ENCODE peak calls at places on chromosome X, in four cellular contexts. One of them, this sample, is unnamed.

GRCh38 chrX:107324493-107325310 is 118.3 kb downstream of the DNAAF6 start:
- DNase-seq in fibroblast of lung: peak
- DNase-seq in fibroblast of pulmonary artery: peak
- DNase-seq in tibial nerve: no peak
- DNase-seq in this sample: no peak

GRCh38 chrX:129845616-129846190 is 2.0 kb upstream of the ZDHHC9 start:
- DNase-seq in tibial nerve: no peak
- DNase-seq in fibroblast of lung: no peak
- DNase-seq in fibroblast of pulmonary artery: no peak
- DNase-seq in this sample: no peak

GRCh38 chrX:53481093-53481492 is 46.9 kb upstream of the HSD17B10 start:
- DNase-seq in fibroblast of pulmonary artery: no peak
- DNase-seq in fibroblast of lung: no peak
- DNase-seq in tibial nerve: no peak
- DNase-seq in this sample: no peak

GRCh38 chrX:1244164-1245076 is 24.2 kb upstream of the CSF2RA start:
- DNase-seq in fibroblast of pulmonary artery: no peak
- DNase-seq in fibroblast of lung: no peak
- DNase-seq in tibial nerve: no peak
- DNase-seq in this sample: no peak

GRCh38 chrX:140439455-140439854 is 65.4 kb downstream of the SOX3 start:
- DNase-seq in fibroblast of pulmonary artery: no peak
- DNase-seq in tibial nerve: no peak
- DNase-seq in fibroblast of lung: peak
- DNase-seq in this sample: no peak

GRCh38 chrX:37912286-37912685 is 64.9 kb upstream of the DYNLT3 start:
- DNase-seq in fibroblast of lung: peak
- DNase-seq in fibroblast of pulmonary artery: peak
- DNase-seq in tibial nerve: no peak
- DNase-seq in this sample: no peak

GRCh38 chrX:42094208-42094607 is 170.9 kb upstream of the CASK start:
- DNase-seq in tibial nerve: no peak
- DNase-seq in fibroblast of pulmonary artery: peak
- DNase-seq in fibroblast of lung: peak
- DNase-seq in this sample: no peak

GRCh38 chrX:1592863-1593201 is 1.4 kb downstream of the AKAP17A start:
- DNase-seq in fibroblast of pulmonary artery: no peak
- DNase-seq in fibroblast of lung: no peak
- DNase-seq in tibial nerve: no peak
- DNase-seq in this sample: no peak

GRCh38 chrX:107454302-107454701 is 4.8 kb downstream of the FRMPD3 start:
- DNase-seq in tibial nerve: no peak
- DNase-seq in fibroblast of lung: peak
- DNase-seq in fibroblast of pulmonary artery: no peak
- DNase-seq in this sample: no peak

GRCh38 chrX:125175991-125176390 is 143.7 kb upstream of the TEX13C start:
- DNase-seq in fibroblast of lung: no peak
- DNase-seq in tibial nerve: no peak
- DNase-seq in fibroblast of pulmonary artery: no peak
- DNase-seq in this sample: no peak

GRCh38 chrX:2578864-2579263 is 78.1 kb upstream of the DHRSX start:
- DNase-seq in fibroblast of lung: no peak
- DNase-seq in tibial nerve: no peak
- DNase-seq in fibroblast of pulmonary artery: no peak
- DNase-seq in this sample: no peak

DNA sequence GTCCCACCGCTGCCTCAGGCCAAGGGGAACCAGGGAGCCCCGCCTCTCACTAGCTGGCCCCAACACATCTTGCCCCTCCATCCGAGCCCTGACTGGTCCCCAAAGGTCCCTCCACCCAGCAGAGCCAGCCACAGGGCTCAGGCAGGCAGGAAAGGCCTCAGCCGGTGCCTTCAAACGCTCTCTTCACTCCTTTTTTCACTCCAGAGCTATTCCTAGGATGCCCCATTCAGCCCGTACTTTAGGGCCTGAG is 1.5 kb upstream of the ARHGAP4 start:
- DNase-seq in fibroblast of pulmonary artery: no peak
- DNase-seq in fibroblast of lung: no peak
- DNase-seq in tibial nerve: no peak
- DNase-seq in this sample: no peak
- TF ChIP-seq CTCF in fibroblast of pulmonary artery: no peak
- TF ChIP-seq CTCF in fibroblast of lung: no peak
- TF ChIP-seq CTCF in tibial nerve: no peak
- TF ChIP-seq CTCF in this sample: no peak

DNA sequence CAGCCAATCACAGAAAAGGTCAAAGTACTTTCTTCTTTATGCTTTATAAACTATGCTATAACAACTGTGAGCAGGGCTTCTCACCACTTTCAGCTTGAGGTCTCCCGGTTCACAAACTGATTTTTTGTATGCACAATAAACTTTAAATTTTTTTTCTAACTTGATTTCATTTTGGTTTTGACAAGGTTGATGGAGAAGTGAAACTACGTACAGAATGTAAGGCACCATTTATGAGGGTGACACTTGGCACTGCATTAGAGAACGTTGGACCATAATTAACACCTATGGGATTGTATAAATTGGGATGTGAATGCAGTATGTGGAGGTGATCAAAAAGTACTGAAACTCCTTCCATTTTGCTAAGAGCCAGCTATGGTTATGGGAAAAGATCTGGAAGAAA is 857.9 kb upstream of the HTR2C start:
- DNase-seq in fibroblast of pulmonary artery: no peak
- DNase-seq in fibroblast of lung: no peak
- DNase-seq in tibial nerve: no peak
- DNase-seq in this sample: no peak
- H3K4me3 ChIP-seq in fibroblast of pulmonary artery: no peak
- H3K4me3 ChIP-seq in fibroblast of lung: no peak
- H3K4me3 ChIP-seq in tibial nerve: no peak
- H3K4me3 ChIP-seq in this sample: no peak

GRCh38 chrX:154986826-154987575 is 35.5 kb downstream of the F8 start:
- DNase-seq in tibial nerve: no peak
- DNase-seq in fibroblast of pulmonary artery: peak
- DNase-seq in fibroblast of lung: no peak
- DNase-seq in this sample: no peak
- TF ChIP-seq CTCF in tibial nerve: peak
- TF ChIP-seq CTCF in fibroblast of pulmonary artery: peak
- TF ChIP-seq CTCF in fibroblast of lung: no peak
- TF ChIP-seq CTCF in this sample: peak

GRCh38 chrX:153475751-153476281 is 5.4 kb upstream of the HAUS7 start:
- DNase-seq in fibroblast of lung: no peak
- DNase-seq in fibroblast of pulmonary artery: no peak
- DNase-seq in tibial nerve: no peak
- DNase-seq in this sample: no peak

GRCh38 chrX:153473126-153473525 is 2.8 kb upstream of the HAUS7 start:
- DNase-seq in fibroblast of pulmonary artery: no peak
- DNase-seq in fibroblast of lung: no peak
- DNase-seq in tibial nerve: no peak
- DNase-seq in this sample: no peak

GRCh38 chrX:153476628-153477027 is 6.3 kb upstream of the HAUS7 start:
- DNase-seq in fibroblast of lung: peak
- DNase-seq in fibroblast of pulmonary artery: peak
- DNase-seq in tibial nerve: no peak
- DNase-seq in this sample: no peak

GRCh38 chrX:153474718-153475117 is 4.3 kb upstream of the HAUS7 start:
- DNase-seq in tibial nerve: no peak
- DNase-seq in fibroblast of pulmonary artery: peak
- DNase-seq in fibroblast of lung: peak
- DNase-seq in this sample: no peak

GRCh38 chrX:153474266-153474665 is 3.9 kb upstream of the HAUS7 start:
- DNase-seq in fibroblast of pulmonary artery: no peak
- DNase-seq in fibroblast of lung: no peak
- DNase-seq in tibial nerve: no peak
- DNase-seq in this sample: no peak
- H3K4me3 ChIP-seq in fibroblast of pulmonary artery: no peak
- H3K4me3 ChIP-seq in fibroblast of lung: no peak
- H3K4me3 ChIP-seq in tibial nerve: peak
- H3K4me3 ChIP-seq in this sample: no peak

GRCh38 chrX:56738670-56739069 is 9.6 kb downstream of the NBDY start:
- DNase-seq in fibroblast of pulmonary artery: no peak
- DNase-seq in fibroblast of lung: peak
- DNase-seq in tibial nerve: no peak
- DNase-seq in this sample: no peak

GRCh38 chrX:56728752-56729151 is 291 bp upstream of the NBDY start:
- DNase-seq in fibroblast of lung: peak
- DNase-seq in fibroblast of pulmonary artery: peak
- DNase-seq in tibial nerve: no peak
- DNase-seq in this sample: no peak

GRCh38 chrX:56736219-56736618 is 7.2 kb downstream of the NBDY start:
- DNase-seq in fibroblast of pulmonary artery: no peak
- DNase-seq in tibial nerve: no peak
- DNase-seq in fibroblast of lung: no peak
- DNase-seq in this sample: no peak

GRCh38 chrX:56729152-56729557 is at the start of gene NBDY:
- DNase-seq in tibial nerve: no peak
- DNase-seq in fibroblast of pulmonary artery: peak
- DNase-seq in fibroblast of lung: peak
- DNase-seq in this sample: no peak

DNA sequence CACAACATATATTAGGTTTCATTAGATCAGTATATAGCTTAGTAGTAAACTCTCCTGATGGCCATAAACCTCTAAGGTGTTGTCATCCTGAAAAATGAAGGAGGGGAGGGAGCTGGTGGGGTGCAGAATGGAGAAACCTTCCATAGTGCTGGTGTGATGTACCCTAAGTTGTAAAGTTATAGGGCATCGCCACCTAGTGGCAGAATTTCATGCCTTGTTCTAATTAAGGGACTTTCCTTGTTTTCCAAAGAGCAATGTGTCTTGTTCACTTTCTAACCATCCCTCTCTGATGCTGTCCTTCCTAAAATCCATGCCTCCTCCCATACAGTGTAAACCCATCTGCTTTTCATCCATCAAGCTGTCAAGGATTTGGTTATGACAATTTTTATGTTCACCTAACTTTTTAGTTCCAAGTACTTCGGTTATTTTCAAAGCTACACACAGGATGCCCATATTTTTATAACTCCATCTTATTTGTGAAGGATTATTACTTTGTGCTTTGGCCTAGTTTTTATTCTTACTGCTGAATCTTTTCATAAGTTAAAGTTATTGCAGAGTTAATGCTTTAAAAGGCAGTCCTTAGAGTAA is 4.5 kb downstream of the NBDY start:
- DNase-seq in tibial nerve: peak
- DNase-seq in fibroblast of lung: peak
- DNase-seq in fibroblast of pulmonary artery: peak
- DNase-seq in this sample: no peak
- TF ChIP-seq CTCF in tibial nerve: peak
- TF ChIP-seq CTCF in fibroblast of lung: peak
- TF ChIP-seq CTCF in fibroblast of pulmonary artery: peak
- TF ChIP-seq CTCF in this sample: peak

DNA sequence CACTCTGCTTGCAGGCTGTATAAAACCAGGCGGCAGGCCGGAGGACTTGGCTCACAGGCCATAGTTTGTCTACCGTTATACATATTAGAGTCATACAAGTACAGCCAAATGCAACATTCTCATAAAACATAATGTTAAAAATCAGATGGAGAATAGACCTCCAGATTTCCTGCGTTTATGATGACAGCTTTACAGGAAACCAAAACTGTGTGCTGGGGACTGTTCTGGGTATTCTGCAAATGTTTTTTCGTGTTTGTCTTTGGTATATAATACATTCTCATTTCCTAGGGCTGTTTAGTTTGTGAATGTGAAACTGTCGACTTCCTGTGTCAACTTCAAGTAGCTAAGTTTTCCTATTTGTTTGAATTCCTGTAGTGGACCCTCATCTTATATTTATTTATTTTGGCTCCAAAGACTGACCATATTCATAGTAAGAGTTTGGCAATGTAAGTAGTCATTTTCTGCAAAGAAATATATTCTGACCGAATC is 79.5 kb upstream of the FAM9C start:
- DNase-seq in tibial nerve: no peak
- DNase-seq in fibroblast of lung: peak
- DNase-seq in fibroblast of pulmonary artery: peak
- DNase-seq in this sample: no peak
- H3K4me3 ChIP-seq in tibial nerve: no peak
- H3K4me3 ChIP-seq in fibroblast of lung: no peak
- H3K4me3 ChIP-seq in fibroblast of pulmonary artery: no peak
- H3K4me3 ChIP-seq in this sample: no peak

GRCh38 chrX:83469551-83469950 is 38.5 kb upstream of the POU3F4 start:
- DNase-seq in fibroblast of pulmonary artery: peak
- DNase-seq in tibial nerve: no peak
- DNase-seq in fibroblast of lung: peak
- DNase-seq in this sample: no peak
- TF ChIP-seq CTCF in fibroblast of pulmonary artery: no peak
- TF ChIP-seq CTCF in tibial nerve: no peak
- TF ChIP-seq CTCF in fibroblast of lung: no peak
- TF ChIP-seq CTCF in this sample: peak

GRCh38 chrX:33725556-33726232 is 406.4 kb downstream of the FAM47A start:
- DNase-seq in fibroblast of lung: no peak
- DNase-seq in fibroblast of pulmonary artery: peak
- DNase-seq in tibial nerve: no peak
- DNase-seq in this sample: peak
- H3K4me3 ChIP-seq in fibroblast of lung: peak
- H3K4me3 ChIP-seq in fibroblast of pulmonary artery: peak
- H3K4me3 ChIP-seq in tibial nerve: peak
- H3K4me3 ChIP-seq in this sample: peak